ENCODE peak calls at places on chromosome 4, in ten cellular contexts. O, F, U, X, R, Q, V, Y, M and C are unnamed samples.

GRCh38 chr4:98572697-98573096 is 85.7 kb downstream of the TSPAN5 start:
- DNase-seq in U (peak), Q (no peak), X (no peak), F (no peak), O (no peak), Y (no peak), V (no peak), M (no peak), R (no peak), C (no peak)

GRCh38 chr4:1246901-1247810 is 1.8 kb downstream of the CTBP1 start:
- DNase-seq in Y (peak), V (peak), Q (no peak), F (no peak), M (no peak), X (peak), U (no peak), R (no peak), O (peak), C (peak)

GRCh38 chr4:36006226-36006625 is 238.1 kb downstream of the ARAP2 start:
- DNase-seq in X (peak), R (no peak), Y (no peak), V (no peak), M (peak), F (no peak), O (no peak), U (no peak), Q (no peak), C (no peak)

GRCh38 chr4:97643179-97643578 is 500.1 kb downstream of the STPG2 start:
- DNase-seq in X (no peak), Q (no peak), F (no peak), O (no peak), M (no peak), U (no peak), Y (no peak), R (no peak), V (no peak), C (no peak)

GRCh38 chr4:13733817-13734216 is 106.3 kb upstream of the BOD1L1 start:
- DNase-seq in Q (no peak), V (no peak), U (no peak), O (no peak), X (peak), R (no peak), F (no peak), M (no peak), Y (no peak), C (no peak)

GRCh38 chr4:26943391-26943790 is 82.8 kb downstream of the STIM2 start:
- DNase-seq in R (no peak), F (no peak), U (no peak), Q (no peak), O (no peak), M (no peak), Y (no peak), V (no peak), X (no peak), C (no peak)

GRCh38 chr4:158314756-158315487 is 104.6 kb downstream of the TMEM144 start:
- DNase-seq in Q (no peak), R (no peak), U (no peak), F (no peak), Y (no peak), O (no peak), X (peak), V (no peak), M (no peak), C (no peak)

GRCh38 chr4:3291411-3291968 is 1.3 kb upstream of the RGS12 start:
- DNase-seq in F (no peak), X (no peak), V (no peak), Q (peak), O (no peak), U (no peak), M (peak), R (no peak), Y (no peak), C (peak)

GRCh38 chr4:140110542-140110941 is 43.4 kb downstream of the MAML3 start:
- DNase-seq in O (no peak), M (no peak), R (no peak), Y (no peak), X (no peak), V (no peak), Q (no peak), U (no peak), F (no peak), C (no peak)

GRCh38 chr4:26826721-26827120 is 33.9 kb upstream of the STIM2 start:
- DNase-seq in R (no peak), Y (no peak), Q (peak), V (no peak), X (peak), M (peak), O (no peak), U (no peak), F (peak), C (no peak)

GRCh38 chr4:54015421-54016065 is 48.9 kb downstream of the CHIC2 start:
- DNase-seq in Q (no peak), R (no peak), M (no peak), U (no peak), X (no peak), O (no peak), Y (peak), V (no peak), F (no peak), C (no peak)

GRCh38 chr4:145486603-145487002 is 5.0 kb downstream of the SMAD1 start:
- DNase-seq in V (no peak), R (no peak), O (no peak), Q (no peak), U (no peak), M (no peak), F (no peak), X (no peak), Y (no peak), C (no peak)

GRCh38 chr4:110503588-110504435 is 27.9 kb downstream of the ENPEP start:
- DNase-seq in X (peak), R (no peak), M (no peak), Y (peak), V (no peak), U (no peak), F (no peak), Q (no peak), O (no peak), C (no peak)

GRCh38 chr4:139764686-139765085 is 99.1 kb downstream of the MGST2 start:
- DNase-seq in U (no peak), M (no peak), X (no peak), Y (no peak), R (no peak), F (no peak), Q (no peak), V (no peak), O (no peak), C (no peak)

GRCh38 chr4:40515037-40515397 is 114.6 kb downstream of the RBM47 start:
- DNase-seq in U (no peak), O (no peak), X (no peak), M (peak), R (no peak), V (no peak), F (no peak), Y (no peak), Q (no peak), C (no peak)

GRCh38 chr4:93781198-93781597 is 47.4 kb upstream of the ATOH1 start:
- DNase-seq in Q (no peak), U (no peak), Y (no peak), X (no peak), M (no peak), F (no peak), O (no peak), V (no peak), R (no peak), C (no peak)

GRCh38 chr4:102405706-102406510 is 60.6 kb upstream of the SLC39A8 start:
- DNase-seq in Q (no peak), V (no peak), F (no peak), U (no peak), X (no peak), R (no peak), M (no peak), O (no peak), Y (no peak), C (no peak)

GRCh38 chr4:184598753-184599491 is 50.3 kb downstream of the CASP3 start:
- DNase-seq in U (no peak), F (no peak), X (peak), Y (no peak), V (no peak), O (no peak), M (no peak), R (no peak), Q (no peak), C (no peak)

GRCh38 chr4:38664704-38665401 is 854 bp downstream of the KLF3 start:
- DNase-seq in V (peak), X (peak), O (peak), U (peak), F (no peak), M (peak), R (peak), Q (peak), Y (peak), C (no peak)

GRCh38 chr4:27702710-27703431 is 842.2 kb downstream of the STIM2 start:
- DNase-seq in Q (no peak), U (no peak), V (no peak), M (no peak), O (no peak), X (peak), F (no peak), R (no peak), Y (peak), C (no peak)

GRCh38 chr4:180598281-180598680 is 1644.9 kb upstream of the TENM3 start:
- DNase-seq in M (no peak), F (no peak), O (no peak), U (no peak), V (no peak), X (no peak), Y (no peak), R (no peak), Q (no peak), C (no peak)